ENCODE peak calls at places on chromosomes 13 and 19, in four cellular contexts. Z, E, I and H are unnamed samples.

GRCh38 chr19:45500918-45501729 is 2.9 kb downstream of the PPM1N start:
- DNase-seq in Z (no peak), E (no peak), I (no peak), H (no peak)

GRCh38 chr19:39473443-39473960 is 7.1 kb upstream of the TIMM50 start:
- DNase-seq in Z (no peak), E (no peak), I (no peak), H (no peak)

GRCh38 chr19:10230904-10231623 is at the start of gene S1PR2:
- DNase-seq in Z (peak), E (peak), I (peak), H (peak)

GRCh38 chr19:38287604-38288003 is 16.4 kb upstream of the C19orf33 start:
- DNase-seq in Z (peak), E (no peak), I (no peak), H (no peak)

GRCh38 chr19:51188227-51188559 is 36.7 kb upstream of the CD33 start:
- DNase-seq in Z (no peak), E (no peak), I (no peak), H (no peak)

GRCh38 chr19:15979293-15979692 is 30.5 kb downstream of the OR10H4 start:
- DNase-seq in Z (no peak), E (no peak), I (no peak), H (no peak)

GRCh38 chr19:55657004-55657747 is 2.3 kb downstream of the U2AF2 start:
- DNase-seq in Z (no peak), E (peak), I (no peak), H (no peak)

GRCh38 chr13:100751826-100752225 is 77.2 kb upstream of the TMTC4 start:
- DNase-seq in Z (no peak), E (no peak), I (no peak), H (no peak)

GRCh38 chr19:47790398-47790814 is 11.9 kb downstream of the SELENOW start:
- DNase-seq in Z (peak), E (peak), I (peak), H (peak)

GRCh38 chr13:112688560-112689497 is 1.0 kb upstream of the ATP11A start:
- DNase-seq in Z (peak), E (peak), I (no peak), H (no peak)

GRCh38 chr13:99572921-99573320 is 71.6 kb downstream of the TM9SF2 start:
- DNase-seq in Z (peak), E (no peak), I (no peak), H (no peak)

GRCh38 chr13:99575376-99575775 is 74.1 kb downstream of the TM9SF2 start:
- DNase-seq in Z (no peak), E (no peak), I (no peak), H (no peak)

GRCh38 chr13:99582511-99582910 is 81.2 kb downstream of the TM9SF2 start:
- DNase-seq in Z (no peak), E (no peak), I (no peak), H (no peak)

GRCh38 chr13:99580500-99581268 is 79.4 kb downstream of the TM9SF2 start:
- DNase-seq in Z (no peak), E (no peak), I (no peak), H (no peak)

GRCh38 chr13:99577934-99578917 is 77.0 kb downstream of the TM9SF2 start:
- DNase-seq in Z (peak), E (peak), I (no peak), H (no peak)
- TF ChIP-seq CTCF in Z (peak), E (no peak), I (peak), H (no peak)

DNA sequence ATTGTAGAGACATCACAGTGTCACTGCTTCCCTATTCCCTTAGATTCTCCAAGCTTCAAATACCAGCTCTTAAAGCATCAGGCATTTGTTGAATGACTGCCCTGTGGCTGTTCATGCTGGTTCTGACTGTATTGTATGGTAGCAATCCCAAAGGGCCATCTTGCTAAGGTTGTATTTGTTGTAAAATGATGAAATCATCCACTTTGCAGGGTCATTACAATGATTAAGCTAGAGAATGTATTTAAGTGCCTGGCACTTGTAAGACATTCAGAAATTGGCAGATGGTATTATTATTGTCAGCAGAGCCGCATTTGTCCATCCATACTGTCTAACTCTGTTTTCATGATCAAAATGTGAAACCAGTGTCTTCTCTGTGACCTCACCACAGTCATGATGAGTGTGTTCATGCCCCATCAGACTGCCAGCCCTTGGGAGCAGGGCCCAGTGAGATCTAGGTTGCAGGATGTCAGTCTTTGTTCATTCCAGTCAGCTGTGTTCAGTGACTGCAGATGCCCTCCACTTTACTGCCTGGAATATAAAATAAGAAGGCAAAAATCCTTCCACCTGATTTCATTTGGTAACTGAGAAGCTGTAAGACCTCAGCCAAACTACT is 86.1 kb downstream of the DHRS12 start:
- DNase-seq in Z (no peak), E (no peak), I (peak), H (no peak)
- TF ChIP-seq CTCF in Z (no peak), E (no peak), I (no peak), H (no peak)

GRCh38 chr13:37047032-37047431 is 12.5 kb downstream of the SUPT20H start:
- DNase-seq in Z (no peak), E (no peak), I (no peak), H (no peak)

GRCh38 chr13:37046062-37046461 is 13.4 kb downstream of the SUPT20H start:
- DNase-seq in Z (no peak), E (no peak), I (no peak), H (no peak)

GRCh38 chr13:37047846-37048245 is 11.6 kb downstream of the SUPT20H start:
- DNase-seq in Z (no peak), E (no peak), I (no peak), H (no peak)

GRCh38 chr13:37049810-37050209 is 9.7 kb downstream of the SUPT20H start:
- DNase-seq in Z (no peak), E (no peak), I (no peak), H (no peak)
- TF ChIP-seq CTCF in Z (peak), E (no peak), I (no peak), H (no peak)

GRCh38 chr19:3970808-3971598 is at the start of gene DAPK3:
- DNase-seq in Z (peak), E (peak), I (peak), H (peak)
- TF ChIP-seq CTCF in Z (no peak), E (no peak), I (no peak), H (no peak)